ENCODE peak calls at places on chromosomes 11 and 22, in five cellular contexts. One of them, this sample, is unnamed.

GRCh38 chr22:30615543-30615954 is 8.6 kb downstream of the TCN2 start:
- DNase-seq in CD8-positive, alpha-beta T cell: no peak
- DNase-seq in body of pancreas: peak; percentile 63
- DNase-seq in sigmoid colon: no peak
- DNase-seq in psoas muscle: no peak
- DNase-seq in this sample: no peak

GRCh38 chr22:22579869-22580604 is 21.0 kb upstream of the PRAME start:
- DNase-seq in psoas muscle: no peak
- DNase-seq in body of pancreas: no peak
- DNase-seq in CD8-positive, alpha-beta T cell: no peak
- DNase-seq in sigmoid colon: no peak
- DNase-seq in this sample: no peak

GRCh38 chr22:20174785-20175596 is 24.1 kb upstream of the CCDC188 start:
- DNase-seq in body of pancreas: no peak
- DNase-seq in psoas muscle: no peak
- DNase-seq in sigmoid colon: no peak
- DNase-seq in CD8-positive, alpha-beta T cell: no peak
- DNase-seq in this sample: no peak

GRCh38 chr11:5383576-5383975 is at the start of gene OR51M1:
- DNase-seq in body of pancreas: no peak
- DNase-seq in psoas muscle: no peak
- DNase-seq in sigmoid colon: no peak
- DNase-seq in CD8-positive, alpha-beta T cell: no peak
- DNase-seq in this sample: no peak

GRCh38 chr22:37661160-37661924 is 2.8 kb downstream of the PDXP start:
- DNase-seq in sigmoid colon: no peak
- DNase-seq in psoas muscle: no peak
- DNase-seq in body of pancreas: peak; percentile 34
- DNase-seq in CD8-positive, alpha-beta T cell: no peak
- DNase-seq in this sample: no peak

GRCh38 chr22:20131593-20131855 is at the start of gene ZDHHC8:
- DNase-seq in body of pancreas: no peak
- DNase-seq in CD8-positive, alpha-beta T cell: peak; percentile 37
- DNase-seq in sigmoid colon: no peak
- DNase-seq in psoas muscle: peak; percentile 61
- DNase-seq in this sample: peak; percentile 29

GRCh38 chr22:41288245-41288946 is 2.4 kb upstream of the RANGAP1 start:
- DNase-seq in CD8-positive, alpha-beta T cell: no peak
- DNase-seq in body of pancreas: peak; percentile 74
- DNase-seq in psoas muscle: no peak
- DNase-seq in sigmoid colon: peak; percentile 69
- DNase-seq in this sample: no peak

GRCh38 chr22:40491990-40492631 is 121.7 kb downstream of the SGSM3 start:
- DNase-seq in body of pancreas: no peak
- DNase-seq in psoas muscle: no peak
- DNase-seq in CD8-positive, alpha-beta T cell: no peak
- DNase-seq in sigmoid colon: no peak
- DNase-seq in this sample: no peak

GRCh38 chr22:50014655-50015401 is 2.3 kb upstream of the IL17REL start:
- DNase-seq in sigmoid colon: peak; percentile 41
- DNase-seq in CD8-positive, alpha-beta T cell: no peak
- DNase-seq in psoas muscle: no peak
- DNase-seq in body of pancreas: no peak
- DNase-seq in this sample: no peak

GRCh38 chr11:127182586-127183203 is 182.1 kb upstream of the KIRREL3 start:
- DNase-seq in sigmoid colon: no peak
- DNase-seq in psoas muscle: no peak
- DNase-seq in CD8-positive, alpha-beta T cell: no peak
- DNase-seq in body of pancreas: no peak
- DNase-seq in this sample: no peak

GRCh38 chr11:44726278-44727113 is at the start of gene TSPAN18:
- DNase-seq in psoas muscle: peak; percentile 30
- DNase-seq in sigmoid colon: peak; percentile 68
- DNase-seq in body of pancreas: peak; percentile 4
- DNase-seq in CD8-positive, alpha-beta T cell: peak; percentile 23
- DNase-seq in this sample: peak; percentile 45

GRCh38 chr11:92500463-92500862 is 275.8 kb downstream of the FAT3 start:
- DNase-seq in sigmoid colon: no peak
- DNase-seq in CD8-positive, alpha-beta T cell: no peak
- DNase-seq in psoas muscle: no peak
- DNase-seq in body of pancreas: no peak
- DNase-seq in this sample: no peak

GRCh38 chr11:434496-434895 is 7.3 kb downstream of the ANO9 start:
- DNase-seq in body of pancreas: no peak
- DNase-seq in CD8-positive, alpha-beta T cell: no peak
- DNase-seq in sigmoid colon: no peak
- DNase-seq in psoas muscle: no peak
- DNase-seq in this sample: no peak

GRCh38 chr11:86069408-86070086 is 663 bp upstream of the PICALM start:
- DNase-seq in body of pancreas: peak; percentile 65
- DNase-seq in psoas muscle: no peak
- DNase-seq in sigmoid colon: peak; percentile 67
- DNase-seq in CD8-positive, alpha-beta T cell: no peak
- DNase-seq in this sample: no peak

GRCh38 chr11:12150831-12151382 is 40.5 kb downstream of the MICAL2 start:
- DNase-seq in psoas muscle: no peak
- DNase-seq in body of pancreas: no peak
- DNase-seq in CD8-positive, alpha-beta T cell: no peak
- DNase-seq in sigmoid colon: no peak
- DNase-seq in this sample: no peak

DNA sequence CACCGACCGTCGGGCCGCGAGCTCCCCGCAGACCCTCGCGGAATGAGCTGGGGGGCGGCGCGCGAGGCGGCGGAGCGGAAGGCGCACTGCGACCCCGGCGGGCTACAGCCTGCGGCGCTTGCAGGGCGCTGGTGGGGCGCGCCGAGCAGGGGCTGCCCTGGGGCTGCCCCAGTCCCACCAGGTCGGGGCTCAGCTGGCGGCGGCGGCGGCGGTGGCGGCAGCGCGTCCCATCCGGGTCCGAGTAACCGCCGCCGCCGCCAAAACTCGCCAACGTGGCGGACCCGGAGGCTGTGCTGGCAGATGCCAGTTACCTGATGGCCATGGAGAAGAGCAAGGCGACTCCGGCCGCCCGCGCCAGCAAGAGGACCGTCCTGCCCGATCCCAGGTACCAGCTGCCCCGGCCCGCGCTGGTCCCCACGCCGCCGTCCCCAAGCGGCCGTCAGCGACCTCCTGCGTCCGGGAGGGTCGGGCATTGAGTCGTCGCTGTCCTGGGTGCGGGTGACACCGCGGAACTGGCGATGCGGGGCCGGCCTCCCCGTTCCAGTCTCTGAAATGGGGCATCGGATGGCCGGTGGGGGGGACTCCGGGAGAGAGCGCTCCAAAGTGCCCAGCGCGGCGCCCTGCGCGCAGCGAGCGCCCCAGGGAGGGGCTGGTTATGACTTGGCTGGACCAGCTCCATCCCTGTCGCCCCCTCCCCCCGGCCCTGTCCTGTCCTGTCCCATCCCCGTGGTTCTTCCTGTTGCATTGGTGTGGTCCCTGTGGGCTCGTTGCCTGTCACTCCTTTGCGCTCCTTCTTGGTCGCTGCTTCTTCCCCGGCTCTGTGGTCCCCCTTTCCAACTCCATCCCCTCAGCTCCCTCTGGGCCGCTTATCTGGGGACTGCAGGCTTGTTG is 63.5 kb downstream of the CRYBB2 start:
- DNase-seq in body of pancreas: no peak
- DNase-seq in sigmoid colon: no peak
- DNase-seq in CD8-positive, alpha-beta T cell: no peak
- DNase-seq in psoas muscle: no peak
- DNase-seq in this sample: no peak
- H3K4me3 ChIP-seq in body of pancreas: no peak overlapping the region
- H3K4me3 ChIP-seq in sigmoid colon: no peak overlapping the region
- H3K4me3 ChIP-seq in CD8-positive, alpha-beta T cell: no peak overlapping the region
- H3K4me3 ChIP-seq in psoas muscle: no peak overlapping the region
- H3K4me3 ChIP-seq in this sample: no peak overlapping the region

DNA sequence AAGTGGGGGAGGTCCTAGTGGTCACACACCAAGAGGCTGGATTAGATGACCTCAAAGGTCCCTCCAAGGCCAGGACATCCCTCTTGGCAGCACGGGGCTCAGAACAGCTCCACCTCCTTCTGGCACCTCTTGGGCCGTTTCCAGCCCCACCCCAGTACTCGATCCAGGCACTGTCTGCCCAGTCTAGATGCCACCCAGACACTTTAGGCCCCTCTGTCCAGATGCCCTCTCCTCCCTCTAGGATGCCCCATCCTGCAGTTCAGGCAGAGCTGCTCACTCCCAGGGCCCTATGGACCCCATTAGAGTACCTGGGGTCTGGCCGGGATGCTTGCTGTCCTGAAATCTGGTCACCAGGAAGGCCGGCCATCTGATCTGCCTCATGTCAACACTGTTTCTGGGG is 34.7 kb upstream of the PRR5 start:
- DNase-seq in CD8-positive, alpha-beta T cell: no peak
- DNase-seq in psoas muscle: no peak
- DNase-seq in sigmoid colon: peak; percentile 51
- DNase-seq in body of pancreas: no peak
- DNase-seq in this sample: no peak
- H3K4me1 ChIP-seq in CD8-positive, alpha-beta T cell: peaks cover 79% of the 10 kb centered on the region
- H3K4me1 ChIP-seq in psoas muscle: no peaks in the 10 kb centered on the region
- H3K4me1 ChIP-seq in sigmoid colon: no peaks in the 10 kb centered on the region
- H3K4me1 ChIP-seq in body of pancreas: peaks cover 22% of the 10 kb centered on the region
- H3K4me1 ChIP-seq in this sample: peaks cover 42% of the 10 kb centered on the region

GRCh38 chr11:14359573-14360031 is 619 bp upstream of the RRAS2 start:
- DNase-seq in body of pancreas: no peak
- DNase-seq in sigmoid colon: no peak
- DNase-seq in psoas muscle: no peak
- DNase-seq in CD8-positive, alpha-beta T cell: no peak
- DNase-seq in this sample: no peak
- H3K4me3 ChIP-seq in body of pancreas: no peak overlapping the region
- H3K4me3 ChIP-seq in sigmoid colon: peak overlapping the region; percentile 80
- H3K4me3 ChIP-seq in psoas muscle: peak overlapping the region; percentile 95
- H3K4me3 ChIP-seq in CD8-positive, alpha-beta T cell: peak overlapping the region; percentile 66
- H3K4me3 ChIP-seq in this sample: no peak overlapping the region

GRCh38 chr11:64275031-64275800 is 9.2 kb downstream of the BAD start:
- DNase-seq in body of pancreas: no peak
- DNase-seq in psoas muscle: no peak
- DNase-seq in CD8-positive, alpha-beta T cell: no peak
- DNase-seq in sigmoid colon: no peak
- DNase-seq in this sample: no peak
- H3K4me1 ChIP-seq in body of pancreas: peaks cover 26% of the 10 kb centered on the region
- H3K4me1 ChIP-seq in psoas muscle: peaks cover 7% of the 10 kb centered on the region
- H3K4me1 ChIP-seq in CD8-positive, alpha-beta T cell: peaks cover 10% of the 10 kb centered on the region
- H3K4me1 ChIP-seq in sigmoid colon: no peaks in the 10 kb centered on the region
- H3K4me1 ChIP-seq in this sample: peaks cover 5% of the 10 kb centered on the region

DNA sequence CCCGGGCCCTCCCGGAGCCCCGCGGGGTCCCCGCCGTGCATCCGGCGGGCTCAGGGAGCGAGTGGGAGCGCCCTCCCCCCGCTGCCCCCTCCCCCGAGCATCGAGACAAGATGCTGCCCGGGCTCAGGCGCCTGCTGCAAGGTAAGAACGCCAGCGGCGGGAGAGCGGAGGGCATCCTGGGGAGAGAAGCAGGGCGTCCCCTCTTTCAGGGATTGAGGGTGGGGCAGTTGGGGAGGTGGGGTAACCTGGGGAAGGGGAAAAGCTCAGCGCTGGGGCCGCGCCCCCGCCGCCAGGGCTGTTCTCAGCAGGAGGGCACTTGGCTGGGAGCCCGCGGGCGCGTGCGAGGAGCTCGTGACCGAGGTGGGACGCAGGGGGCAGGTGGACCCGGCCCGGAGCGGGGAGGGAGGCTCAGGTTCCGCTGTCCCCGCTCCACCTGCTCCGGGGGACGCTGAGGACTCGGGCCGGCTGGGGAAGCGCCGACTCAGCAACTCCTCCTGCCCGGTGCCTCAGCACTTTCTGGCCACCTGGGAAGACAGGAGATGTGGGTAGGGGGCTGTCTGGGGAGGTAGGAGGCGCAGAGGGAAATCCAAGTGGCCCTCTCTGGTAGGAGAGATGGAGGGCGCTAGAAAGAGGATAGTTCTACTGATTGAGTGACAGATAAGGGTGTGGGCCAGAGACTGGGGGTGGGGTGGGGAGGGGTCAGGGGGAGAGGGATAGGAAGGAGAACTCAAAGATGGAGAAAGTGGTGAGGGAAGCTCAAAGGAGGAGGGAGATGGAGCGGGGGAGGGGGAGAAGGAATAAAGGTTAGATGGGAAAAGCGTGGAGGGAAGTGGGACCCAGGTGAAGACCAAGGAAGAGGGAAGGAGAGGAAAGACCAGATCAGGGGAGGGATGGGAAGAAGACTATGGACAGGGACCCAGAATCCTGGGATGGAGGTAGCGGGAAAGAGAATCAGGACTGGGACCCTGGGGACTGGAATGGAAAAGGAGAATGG is 725 bp downstream of the RTN4RL2 start:
- DNase-seq in body of pancreas: no peak
- DNase-seq in sigmoid colon: no peak
- DNase-seq in CD8-positive, alpha-beta T cell: no peak
- DNase-seq in psoas muscle: no peak
- DNase-seq in this sample: no peak
- H3K4me3 ChIP-seq in body of pancreas: no peak overlapping the region
- H3K4me3 ChIP-seq in sigmoid colon: no peak overlapping the region
- H3K4me3 ChIP-seq in CD8-positive, alpha-beta T cell: no peak overlapping the region
- H3K4me3 ChIP-seq in psoas muscle: peak overlapping the region; percentile 60
- H3K4me3 ChIP-seq in this sample: peak overlapping the region; percentile 18

GRCh38 chr11:68345776-68346728 is 33.7 kb downstream of the LRP5 start:
- DNase-seq in CD8-positive, alpha-beta T cell: no peak
- DNase-seq in body of pancreas: no peak
- DNase-seq in sigmoid colon: no peak
- DNase-seq in psoas muscle: peak; percentile 59
- DNase-seq in this sample: no peak

GRCh38 chr11:68343761-68344256 is 31.4 kb downstream of the LRP5 start:
- DNase-seq in CD8-positive, alpha-beta T cell: no peak
- DNase-seq in psoas muscle: no peak
- DNase-seq in sigmoid colon: no peak
- DNase-seq in body of pancreas: peak; percentile 32
- DNase-seq in this sample: no peak

GRCh38 chr11:68347841-68348240 is 35.5 kb downstream of the LRP5 start:
- DNase-seq in body of pancreas: no peak
- DNase-seq in CD8-positive, alpha-beta T cell: no peak
- DNase-seq in psoas muscle: no peak
- DNase-seq in sigmoid colon: no peak
- DNase-seq in this sample: no peak

GRCh38 chr11:68349461-68350249 is 37.3 kb downstream of the LRP5 start:
- DNase-seq in body of pancreas: no peak
- DNase-seq in psoas muscle: no peak
- DNase-seq in sigmoid colon: no peak
- DNase-seq in CD8-positive, alpha-beta T cell: no peak
- DNase-seq in this sample: no peak

DNA sequence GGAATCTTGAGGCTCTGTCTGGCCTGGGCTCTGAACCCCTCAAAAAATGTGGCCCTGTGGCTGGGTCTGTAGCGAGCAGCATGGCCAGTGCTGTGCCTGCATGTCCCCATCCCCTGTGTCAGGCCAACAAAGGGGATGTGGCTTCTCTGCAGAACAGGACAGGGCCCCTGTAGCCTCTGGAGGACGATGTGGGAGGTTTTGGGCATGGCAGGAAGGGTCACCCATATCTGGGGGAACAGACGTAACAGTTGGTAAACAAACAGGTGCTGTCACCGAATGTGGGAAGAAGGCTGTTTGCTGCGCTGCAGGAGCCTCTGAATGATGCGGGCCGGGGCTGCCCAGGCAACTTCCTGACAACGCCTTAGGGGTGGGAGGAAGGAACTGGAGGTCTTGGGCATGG is 35.0 kb downstream of the LRP5 start:
- DNase-seq in sigmoid colon: no peak
- DNase-seq in CD8-positive, alpha-beta T cell: no peak
- DNase-seq in psoas muscle: no peak
- DNase-seq in body of pancreas: no peak
- DNase-seq in this sample: no peak
- H3K4me1 ChIP-seq in sigmoid colon: no peaks in the 10 kb centered on the region
- H3K4me1 ChIP-seq in CD8-positive, alpha-beta T cell: no peaks in the 10 kb centered on the region
- H3K4me1 ChIP-seq in psoas muscle: peaks cover 18% of the 10 kb centered on the region
- H3K4me1 ChIP-seq in body of pancreas: peaks cover 37% of the 10 kb centered on the region
- H3K4me1 ChIP-seq in this sample: no peaks in the 10 kb centered on the region

GRCh38 chr11:64378335-64378884 is 19.4 kb downstream of the RPS6KA4 start:
- DNase-seq in body of pancreas: peak; percentile 72
- DNase-seq in CD8-positive, alpha-beta T cell: no peak
- DNase-seq in psoas muscle: peak; percentile 48
- DNase-seq in sigmoid colon: no peak
- DNase-seq in this sample: no peak
- H3K4me3 ChIP-seq in body of pancreas: no peak overlapping the region
- H3K4me3 ChIP-seq in CD8-positive, alpha-beta T cell: no peak overlapping the region
- H3K4me3 ChIP-seq in psoas muscle: no peak overlapping the region
- H3K4me3 ChIP-seq in sigmoid colon: no peak overlapping the region
- H3K4me3 ChIP-seq in this sample: no peak overlapping the region

This sample was measured in effector memory CD4-positive, alpha-beta T cell.